ENCODE peak calls at places on chromosomes 6 and 20, in nine cellular contexts. Y, U, K, M, P, I, Z, G and B are unnamed samples.

GRCh38 chr6:43263314-43264178 is 20.3 kb downstream of the TTBK1 start:
- DNase-seq in Y (peak), G (peak), P (peak), I (peak), K (peak), M (no peak), U (peak), Z (peak), B (no peak)

GRCh38 chr20:31565699-31566331 is 39.3 kb upstream of the ID1 start:
- DNase-seq in U (no peak), Z (no peak), I (no peak), K (peak), Y (no peak), G (no peak), P (no peak), M (no peak), B (no peak)

GRCh38 chr6:78863576-78863975 is 3.8 kb upstream of the IRAK1BP1 start:
- DNase-seq in M (no peak), Y (no peak), I (no peak), Z (no peak), K (no peak), G (no peak), P (no peak), U (no peak), B (no peak)

GRCh38 chr6:154427425-154427824 is 70.8 kb upstream of the IPCEF1 start:
- DNase-seq in P (no peak), Z (no peak), G (no peak), I (no peak), Y (no peak), K (no peak), M (no peak), U (no peak), B (no peak)

GRCh38 chr6:121436172-121436965 is 923 bp downstream of the GJA1 start:
- DNase-seq in M (no peak), P (no peak), I (peak), Z (no peak), Y (no peak), U (no peak), K (no peak), G (no peak), B (no peak)

GRCh38 chr6:148898360-148899005 is 151.7 kb downstream of the UST start:
- DNase-seq in U (no peak), Y (no peak), P (no peak), I (peak), M (no peak), K (no peak), Z (no peak), G (no peak), B (no peak)

GRCh38 chr20:48750941-48751620 is 76.7 kb downstream of the PREX1 start:
- DNase-seq in K (no peak), I (peak), Y (peak), Z (no peak), G (peak), M (peak), P (peak), U (no peak), B (no peak)

GRCh38 chr6:153131037-153131981 is at the start of gene RGS17:
- DNase-seq in M (no peak), K (no peak), Y (no peak), Z (peak), P (peak), I (peak), U (no peak), G (peak), B (peak)

GRCh38 chr6:70604254-70604653 is 37.5 kb downstream of the SDHAF4 start:
- DNase-seq in Z (no peak), G (no peak), M (no peak), I (no peak), Y (no peak), P (no peak), K (no peak), U (no peak), B (no peak)

GRCh38 chr6:125942677-125943527 is 13.7 kb upstream of the HINT3 start:
- DNase-seq in M (no peak), I (no peak), Y (no peak), K (peak), P (no peak), U (no peak), G (no peak), Z (no peak), B (no peak)

GRCh38 chr20:57762531-57763234 is 52.9 kb upstream of the PMEPA1 start:
- DNase-seq in P (no peak), Z (no peak), I (no peak), U (no peak), Y (no peak), M (no peak), G (no peak), K (no peak), B (no peak)

GRCh38 chr20:32646486-32646885 is 27.3 kb downstream of the C20orf203 start:
- DNase-seq in Y (no peak), I (no peak), M (no peak), P (no peak), U (no peak), G (peak), K (no peak), Z (no peak), B (no peak)

GRCh38 chr6:137846772-137847313 is 20.2 kb upstream of the TNFAIP3 start:
- DNase-seq in Z (no peak), U (no peak), G (no peak), K (no peak), I (no peak), M (no peak), Y (peak), P (no peak), B (no peak)

GRCh38 chr6:3405679-3406078 is 51.2 kb downstream of the SLC22A23 start:
- DNase-seq in K (no peak), Y (no peak), U (no peak), I (no peak), P (no peak), G (no peak), M (no peak), Z (peak), B (no peak)

GRCh38 chr20:8018928-8019177 is 708 bp downstream of the TMX4 start:
- DNase-seq in G (no peak), U (peak), P (no peak), M (no peak), K (no peak), Z (no peak), I (peak), Y (no peak), B (no peak)

GRCh38 chr6:137873273-137873762 is 6.3 kb downstream of the TNFAIP3 start:
- DNase-seq in U (no peak), Z (peak), M (no peak), K (no peak), Y (no peak), G (no peak), P (peak), I (peak), B (no peak)

GRCh38 chr6:166925141-166925996 is 31.0 kb downstream of the RNASET2 start:
- DNase-seq in P (peak), G (no peak), K (no peak), Z (no peak), M (no peak), Y (no peak), I (no peak), U (no peak), B (peak)

GRCh38 chr20:48405909-48406308 is 421.9 kb downstream of the PREX1 start:
- DNase-seq in Z (no peak), K (peak), Y (no peak), I (no peak), U (no peak), G (peak), P (no peak), M (no peak), B (no peak)

GRCh38 chr6:156867121-156867520 is 89.9 kb downstream of the ARID1B start:
- DNase-seq in Z (no peak), K (no peak), M (no peak), U (no peak), P (no peak), I (no peak), Y (no peak), G (no peak), B (no peak)

GRCh38 chr20:41892031-41892430 is 273.9 kb upstream of the CHD6 start:
- DNase-seq in K (no peak), U (no peak), I (no peak), Y (no peak), G (no peak), P (no peak), M (no peak), Z (no peak), B (no peak)

GRCh38 chr20:19875746-19876145 is 117.7 kb downstream of the RIN2 start:
- DNase-seq in M (no peak), K (no peak), G (peak), Y (no peak), P (no peak), U (no peak), I (no peak), Z (no peak), B (no peak)

GRCh38 chr6:6686176-6686575 is 97.7 kb downstream of the LY86 start:
- DNase-seq in M (no peak), P (peak), Y (no peak), K (no peak), G (no peak), Z (no peak), U (no peak), I (no peak), B (no peak)

GRCh38 chr6:161318456-161318855 is 44.6 kb upstream of the AGPAT4 start:
- DNase-seq in U (no peak), Y (no peak), K (no peak), G (no peak), P (no peak), Z (no peak), I (no peak), M (no peak), B (no peak)